ENCODE peak calls at places on chromosomes 2 and 18, in nine cellular contexts. A is WTC11; L is hypothalamus; F is endodermal cell; V is pancreas; U is NCI-H1694 treated with DMSO at 0.1 percent for 48 hours; S is activated CD4-positive, alpha-beta T cell treated with anti-CD3 and anti-CD28 coated beads for 1 hour; Q is activated CD8-positive, alpha-beta memory T cell treated with anti-CD3 and anti-CD28 coated beads, Interleukin-2, amount 50 U/mL, for 48 hours; K is right cardiac atrium. X is an unnamed sample.

GRCh38 chr2:26462511-26463251 is 15.2 kb downstream of the OTOF start:
- DNase-seq in U (peak), Q (no peak), F (peak), S (no peak), K (no peak), L (peak), V (peak), A (peak), X (peak)

GRCh38 chr18:59035591-59035990 is 104.1 kb upstream of the SEC11C start:
- DNase-seq in F (peak), V (no peak), Q (no peak), A (no peak), S (no peak), U (no peak), L (no peak), K (no peak), X (no peak)

GRCh38 chr18:48623468-48624220 is 84.8 kb downstream of the CTIF start:
- DNase-seq in L (no peak), A (no peak), V (no peak), F (no peak), K (no peak), Q (no peak), S (no peak), U (no peak), X (no peak)

GRCh38 chr2:55511508-55512124 is 7.9 kb upstream of the CFAP36 start:
- DNase-seq in A (peak), U (peak), V (no peak), Q (no peak), L (no peak), S (no peak), K (no peak), F (peak), X (no peak)

GRCh38 chr2:67524236-67524635 is 127.1 kb downstream of the ETAA1 start:
- DNase-seq in U (no peak), L (no peak), V (no peak), F (no peak), A (no peak), K (no peak), S (no peak), Q (no peak), X (no peak)

GRCh38 chr2:108115868-108116267 is 123.9 kb upstream of the SULT1C3 start:
- DNase-seq in Q (no peak), L (no peak), K (no peak), F (no peak), V (no peak), U (no peak), A (no peak), S (no peak), X (no peak)

GRCh38 chr2:156322103-156322671 is 10.3 kb downstream of the NR4A2 start:
- DNase-seq in A (no peak), L (no peak), Q (no peak), S (peak), U (no peak), V (no peak), K (no peak), F (no peak), X (no peak)

GRCh38 chr2:159375241-159375640 is 88.7 kb upstream of the WDSUB1 start:
- DNase-seq in F (no peak), U (no peak), A (no peak), Q (no peak), K (no peak), V (no peak), L (no peak), S (no peak), X (no peak)

GRCh38 chr2:66682476-66682875 is 247.6 kb downstream of the MEIS1 start:
- DNase-seq in K (no peak), F (peak), S (no peak), L (no peak), Q (no peak), A (no peak), U (no peak), V (no peak), X (no peak)

GRCh38 chr2:84646514-84646913 is 130.2 kb downstream of the DNAH6 start:
- DNase-seq in V (no peak), A (no peak), K (no peak), F (no peak), Q (no peak), U (no peak), L (no peak), S (no peak), X (no peak)

GRCh38 chr18:26022585-26022984 is 67.8 kb downstream of the SS18 start:
- DNase-seq in S (no peak), U (no peak), F (peak), L (no peak), Q (no peak), A (no peak), V (no peak), K (no peak), X (no peak)

GRCh38 chr2:205721057-205721767 is 38.9 kb downstream of the NRP2 start:
- DNase-seq in A (peak), S (no peak), Q (no peak), K (no peak), L (no peak), F (peak), U (peak), V (no peak), X (no peak)

GRCh38 chr2:135490381-135490780 is 40.6 kb downstream of the ZRANB3 start:
- DNase-seq in K (no peak), L (no peak), V (no peak), F (no peak), A (no peak), Q (no peak), U (no peak), S (no peak), X (no peak)

GRCh38 chr2:145573608-145574007 is 1053.7 kb upstream of the ZEB2 start:
- DNase-seq in A (no peak), S (no peak), K (no peak), F (no peak), U (no peak), Q (no peak), L (no peak), V (no peak), X (no peak)

GRCh38 chr18:57057890-57058289 is 89.0 kb upstream of the BOD1L2 start:
- DNase-seq in K (no peak), Q (no peak), V (no peak), L (no peak), F (no peak), U (no peak), S (no peak), A (no peak), X (no peak)

GRCh38 chr2:35301349-35301748 is 1054.2 kb upstream of the CRIM1 start:
- DNase-seq in U (no peak), S (no peak), F (no peak), K (no peak), A (no peak), Q (no peak), V (no peak), L (no peak), X (no peak)

GRCh38 chr18:14976736-14977430 is 228.9 kb downstream of the ANKRD30B start:
- DNase-seq in L (no peak), F (no peak), K (no peak), U (no peak), Q (no peak), A (no peak), S (no peak), V (no peak), X (no peak)

GRCh38 chr2:218982312-218983262 is 2.4 kb downstream of the FEV start:
- DNase-seq in Q (peak), A (peak), U (no peak), F (peak), V (no peak), K (no peak), L (no peak), S (no peak), X (no peak)

GRCh38 chr2:71614976-71615768 is 161.8 kb downstream of the DYSF start:
- DNase-seq in L (peak), K (peak), A (peak), U (no peak), V (peak), Q (peak), S (peak), F (peak), X (no peak)

GRCh38 chr18:77857926-77858325 is 608.3 kb downstream of the GALR1 start:
- DNase-seq in K (no peak), F (no peak), L (no peak), V (no peak), Q (no peak), A (no peak), S (no peak), U (peak), X (no peak)

GRCh38 chr18:53991805-53992204 is 232.7 kb downstream of the MBD2 start:
- DNase-seq in S (no peak), A (no peak), K (no peak), L (no peak), V (no peak), Q (no peak), U (no peak), F (no peak), X (no peak)

X was measured in dorsolateral prefrontal cortex.